ENCODE peak calls at places on chromosomes 11 and 22, in five cellular contexts. U is H1, F is IMR-90, N is neuronal stem cell, J is mesenchymal stem cell. C is an unnamed sample.

GRCh38 chr22:46490538-46490937 is 46.9 kb downstream of the CELSR1 start:
- DNase-seq in U (no peak), F (no peak), N (no peak), J (no peak), C (peak)

GRCh38 chr11:43486141-43486540 is 127.4 kb downstream of the TTC17 start:
- DNase-seq in U (no peak), F (peak), N (no peak), J (no peak), C (no peak)

GRCh38 chr11:62005231-62005661 is 37.8 kb upstream of the FTH1 start:
- DNase-seq in U (no peak), F (no peak), N (no peak), J (no peak), C (no peak)

GRCh38 chr11:121643530-121644512 is 191.1 kb upstream of the SORL1-AS1 start:
- DNase-seq in U (no peak), F (no peak), N (no peak), J (no peak), C (no peak)

GRCh38 chr22:46422896-46423295 is 87.4 kb downstream of the TRMU start:
- DNase-seq in U (no peak), F (no peak), N (no peak), J (no peak), C (no peak)

GRCh38 chr11:848988-849824 is 6.6 kb downstream of the TSPAN4 start:
- DNase-seq in U (peak), F (no peak), N (no peak), J (peak), C (peak)

GRCh38 chr11:120715239-120715638 is 203.7 kb downstream of the GRIK4 start:
- DNase-seq in U (no peak), F (no peak), N (no peak), J (no peak), C (no peak)

GRCh38 chr11:14905104-14906033 is 13.3 kb upstream of the CYP2R1 start:
- DNase-seq in U (peak), F (peak), N (no peak), J (peak), C (no peak)

GRCh38 chr11:115471367-115471766 is 32.8 kb downstream of the CADM1 start:
- DNase-seq in U (no peak), F (peak), N (no peak), J (no peak), C (no peak)

GRCh38 chr11:128824199-128825049 is 42.7 kb downstream of the KCNJ1 start:
- DNase-seq in U (peak), F (no peak), N (no peak), J (no peak), C (no peak)

GRCh38 chr11:38392176-38392575 is 1794.1 kb upstream of the RAG2 start:
- DNase-seq in U (no peak), F (no peak), N (no peak), J (no peak), C (no peak)

GRCh38 chr11:128694618-128695481 is 978 bp downstream of the FLI1 start:
- DNase-seq in U (peak), F (no peak), N (no peak), J (no peak), C (no peak)

GRCh38 chr11:70270877-70271634 is 566 bp downstream of the PPFIA1 start:
- DNase-seq in U (peak), F (peak), N (peak), J (peak), C (peak)

GRCh38 chr11:57491371-57492061 is 24.0 kb downstream of the SLC43A1 start:
- DNase-seq in U (peak), F (no peak), N (peak), J (no peak), C (no peak)

GRCh38 chr22:38461057-38461413 is 6.0 kb upstream of the KCNJ4 start:
- DNase-seq in U (no peak), F (no peak), N (no peak), J (no peak), C (no peak)

GRCh38 chr22:50089231-50090140 is at the start of gene MOV10L1:
- DNase-seq in U (no peak), F (no peak), N (no peak), J (no peak), C (no peak)

GRCh38 chr22:50418624-50419023 is 56.2 kb downstream of the SBF1 start:
- DNase-seq in U (no peak), F (no peak), N (no peak), J (no peak), C (no peak)

GRCh38 chr11:67601098-67601497 is 5.6 kb upstream of the NDUFV1 start:
- DNase-seq in U (no peak), F (no peak), N (no peak), J (no peak), C (no peak)

GRCh38 chr11:84886344-84886743 is 740.8 kb downstream of the DLG2 start:
- DNase-seq in U (no peak), F (peak), N (no peak), J (no peak), C (no peak)

GRCh38 chr11:12214751-12215150 is 104.4 kb downstream of the MICAL2 start:
- DNase-seq in U (no peak), F (peak), N (no peak), J (peak), C (peak)

GRCh38 chr11:12216542-12217422 is 106.4 kb downstream of the MICAL2 start:
- DNase-seq in U (no peak), F (peak), N (no peak), J (peak), C (no peak)

GRCh38 chr11:12215192-12215591 is 104.8 kb downstream of the MICAL2 start:
- DNase-seq in U (no peak), F (no peak), N (no peak), J (no peak), C (no peak)

GRCh38 chr11:12217879-12218278 is 107.5 kb downstream of the MICAL2 start:
- DNase-seq in U (no peak), F (no peak), N (no peak), J (no peak), C (no peak)

GRCh38 chr11:12216100-12216499 is 105.7 kb downstream of the MICAL2 start:
- DNase-seq in U (no peak), F (no peak), N (no peak), J (no peak), C (no peak)
- H4K91ac ChIP-seq in U (no peak), F (peak), N (no peak), J (no peak), C (no peak)

GRCh38 chr11:76667271-76667818 is 3.2 kb downstream of the LRRC32 start:
- DNase-seq in U (no peak), F (no peak), N (no peak), J (no peak), C (peak)
- H3K4me3 ChIP-seq in U (no peak), F (no peak), N (no peak), J (no peak), C (no peak)

GRCh38 chr22:28917747-28918543 is 34.6 kb downstream of the ZNRF3 start:
- DNase-seq in U (no peak), F (peak), N (peak), J (peak), C (no peak)
- H4K91ac ChIP-seq in U (no peak), F (no peak), N (no peak), J (peak), C (peak)

DNA sequence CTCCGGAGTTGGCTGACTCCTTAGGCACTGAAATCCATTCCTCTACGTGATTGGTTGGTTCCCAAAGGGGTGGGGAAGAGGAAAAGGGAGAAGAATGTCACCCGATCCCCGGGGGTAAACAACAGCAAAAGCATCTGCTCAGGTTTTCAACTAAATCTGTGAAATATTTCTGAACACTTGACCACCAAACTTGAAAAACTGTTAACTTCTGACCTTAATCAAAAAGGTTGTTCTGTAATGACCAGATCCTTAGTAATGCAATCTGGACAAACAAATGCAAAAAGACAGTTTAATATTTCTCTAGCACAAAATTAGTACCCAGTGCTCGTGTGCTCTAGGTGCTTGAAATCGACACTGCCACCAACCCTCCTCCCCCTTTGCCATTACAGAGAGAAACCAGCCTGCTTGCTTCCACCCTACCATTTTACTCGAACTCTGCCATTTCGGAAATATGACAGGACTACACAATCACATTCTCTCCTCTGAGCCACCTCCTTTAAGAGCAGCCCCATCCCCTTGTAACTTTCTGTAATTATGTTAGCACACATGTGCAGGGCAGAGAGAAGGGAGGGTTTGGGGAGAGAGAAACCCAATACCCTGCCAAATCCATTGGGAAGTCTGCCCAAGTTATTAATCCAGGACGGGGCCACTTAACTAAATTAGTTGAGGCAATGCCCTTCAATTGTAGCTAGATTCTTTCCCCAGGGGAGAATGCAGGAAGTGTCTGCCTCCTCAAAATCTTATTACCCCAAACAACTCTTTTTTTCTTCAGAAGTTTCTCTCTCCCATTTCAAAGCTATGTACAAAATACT is 113.8 kb downstream of the RBFOX2 start:
- DNase-seq in U (peak), F (peak), N (peak), J (peak), C (peak)
- H3K4me3 ChIP-seq in U (peak), F (peak), N (peak), J (peak), C (no peak)

GRCh38 chr22:35399678-35400334 is at the start of gene MCM5:
- DNase-seq in U (peak), F (peak), N (peak), J (peak), C (peak)
- H4K91ac ChIP-seq in U (peak), F (peak), N (peak), J (no peak), C (peak)

GRCh38 chr11:22830082-22830414 is 447 bp upstream of the SVIP start:
- DNase-seq in U (no peak), F (no peak), N (no peak), J (no peak), C (no peak)

GRCh38 chr11:22832315-22833041 is 2.9 kb upstream of the SVIP start:
- DNase-seq in U (no peak), F (no peak), N (no peak), J (peak), C (no peak)

GRCh38 chr11:22829231-22830081 is at the start of gene SVIP:
- DNase-seq in U (peak), F (peak), N (peak), J (peak), C (peak)

GRCh38 chr11:22828373-22828772 is 1.2 kb downstream of the SVIP start:
- DNase-seq in U (no peak), F (no peak), N (no peak), J (no peak), C (no peak)
- H3K4me3 ChIP-seq in U (no peak), F (no peak), N (peak), J (no peak), C (no peak)

GRCh38 chr11:118916842-118917388 is 8.8 kb downstream of the BCL9L start:
- DNase-seq in U (no peak), F (peak), N (no peak), J (peak), C (peak)
- H4K91ac ChIP-seq in U (peak), F (peak), N (no peak), J (peak), C (peak)

DNA sequence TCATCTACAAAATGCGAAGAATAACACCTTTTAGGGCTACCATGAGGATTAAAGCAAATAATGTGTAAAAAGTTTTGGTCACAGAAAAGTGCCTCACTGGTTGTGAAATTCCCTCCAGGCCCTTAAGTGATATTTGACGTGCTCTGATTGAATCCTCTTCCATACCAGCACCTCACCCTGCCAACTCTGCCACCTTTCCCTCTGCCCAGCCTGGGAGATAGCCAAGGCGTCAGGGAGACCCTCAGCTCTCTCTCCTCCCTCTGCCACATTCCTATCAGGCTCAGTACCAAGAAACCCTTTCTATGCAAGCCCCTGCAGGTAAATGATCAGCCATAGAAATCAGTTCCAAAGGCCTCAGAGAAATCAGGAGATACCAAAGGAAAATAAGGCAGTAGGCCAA is 21.4 kb downstream of the PLEKHA7 start:
- DNase-seq in U (no peak), F (no peak), N (no peak), J (no peak), C (no peak)
- H3K4me3 ChIP-seq in U (no peak), F (no peak), N (no peak), J (no peak), C (no peak)

GRCh38 chr11:71555508-71555907 is 7.3 kb downstream of the KRTAP5-9 start:
- DNase-seq in U (no peak), F (no peak), N (no peak), J (no peak), C (no peak)

GRCh38 chr11:71558996-71559395 is 6.4 kb upstream of the KRTAP5-10 start:
- DNase-seq in U (no peak), F (no peak), N (no peak), J (no peak), C (no peak)

GRCh38 chr11:71551711-71552110 is 3.5 kb downstream of the KRTAP5-9 start:
- DNase-seq in U (no peak), F (no peak), N (no peak), J (no peak), C (no peak)

GRCh38 chr11:71554996-71555395 is 6.8 kb downstream of the KRTAP5-9 start:
- DNase-seq in U (no peak), F (no peak), N (no peak), J (no peak), C (no peak)

DNA sequence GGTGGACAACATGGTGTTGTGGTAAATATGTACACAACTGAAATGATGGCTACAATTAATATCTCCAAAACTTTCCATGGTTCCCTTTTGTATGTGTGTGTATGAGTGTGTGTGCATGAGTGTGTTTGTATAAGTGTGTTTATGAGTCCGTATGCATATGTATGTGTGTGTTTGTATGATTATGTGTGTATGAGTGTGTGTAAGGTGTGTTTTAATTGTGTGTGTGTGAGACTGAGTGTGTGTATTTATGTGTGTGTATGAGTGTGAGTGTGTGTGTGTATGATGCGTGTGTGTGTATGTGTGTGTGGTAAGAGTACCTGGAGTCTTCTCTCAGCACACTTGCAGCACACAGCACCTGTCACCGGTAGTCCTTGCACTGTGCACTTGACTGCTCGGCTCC is 7.8 kb downstream of the KRTAP5-9 start:
- DNase-seq in U (no peak), F (no peak), N (no peak), J (no peak), C (no peak)
- H4K91ac ChIP-seq in U (no peak), F (no peak), N (no peak), J (no peak), C (no peak)